ENCODE peak calls at places on chromosomes 2 and 18, in six cellular contexts. H is WTC11, Q is HFF-Myc, G is AG10803, M is GM20000, O is MM.1S. K is an unnamed sample.

GRCh38 chr18:33682436-33682835 is 104.4 kb downstream of the ASXL3 start:
- DNase-seq in M (no peak), G (no peak), O (no peak), Q (no peak), H (no peak), K (peak)

GRCh38 chr18:10061566-10061965 is 147.8 kb downstream of the VAPA start:
- DNase-seq in M (no peak), Q (no peak), G (no peak), H (no peak), O (no peak), K (no peak)

GRCh38 chr2:112795720-112796119 is 11.4 kb upstream of the IL1A start:
- DNase-seq in Q (no peak), H (no peak), M (no peak), G (no peak), O (no peak), K (peak)

GRCh38 chr2:196591621-196592022 is 47.9 kb upstream of the CCDC150 start:
- DNase-seq in G (no peak), H (no peak), O (no peak), Q (no peak), M (no peak), K (no peak)

GRCh38 chr2:86037141-86037794 is 68.4 kb downstream of the POLR1A start:
- DNase-seq in H (no peak), Q (peak), M (no peak), G (peak), O (peak), K (peak)

GRCh38 chr2:39673018-39673417 is 7.3 kb downstream of the TMEM178A start:
- DNase-seq in Q (no peak), G (no peak), M (no peak), O (no peak), H (no peak), K (no peak)

GRCh38 chr2:74099835-74100234 is 47.9 kb downstream of the BOLA3 start:
- DNase-seq in Q (no peak), M (no peak), O (no peak), H (no peak), G (no peak), K (no peak)

GRCh38 chr2:95262896-95263542 is 11.2 kb upstream of the PROM2 start:
- DNase-seq in M (no peak), G (no peak), O (no peak), H (no peak), Q (no peak), K (no peak)

GRCh38 chr2:231393149-231394131 is 2.1 kb upstream of the B3GNT7 start:
- DNase-seq in O (no peak), H (peak), G (no peak), Q (no peak), M (peak), K (peak)

GRCh38 chr2:43220229-43220981 is 6.0 kb downstream of the ZFP36L2 start:
- DNase-seq in G (peak), Q (no peak), H (no peak), O (peak), M (no peak), K (peak)

GRCh38 chr2:235856151-235856819 is 311.9 kb downstream of the GBX2 start:
- DNase-seq in Q (no peak), M (no peak), H (peak), G (no peak), O (no peak), K (no peak)

GRCh38 chr2:39153312-39153711 is 32.5 kb upstream of the SOS1 start:
- DNase-seq in H (no peak), M (no peak), G (peak), O (no peak), Q (no peak), K (no peak)

GRCh38 chr18:22230403-22231042 is 61.1 kb downstream of the GATA6 start:
- DNase-seq in M (no peak), H (no peak), G (peak), O (no peak), Q (no peak), K (no peak)

GRCh38 chr2:145265244-145265643 is 745.3 kb upstream of the ZEB2 start:
- DNase-seq in H (no peak), G (no peak), Q (no peak), O (no peak), M (no peak), K (no peak)

GRCh38 chr2:65364986-65365733 is 67.2 kb downstream of the SPRED2 start:
- DNase-seq in H (no peak), Q (no peak), M (no peak), O (no peak), G (no peak), K (peak)

GRCh38 chr2:16168506-16169264 is 228.3 kb downstream of the MYCN start:
- DNase-seq in O (no peak), G (no peak), H (no peak), M (no peak), Q (no peak), K (no peak)

GRCh38 chr2:30641765-30642341 is 165.4 kb downstream of the CAPN13 start:
- DNase-seq in M (no peak), H (no peak), G (no peak), O (no peak), Q (no peak), K (no peak)

GRCh38 chr2:216943109-216943508 is 83.2 kb upstream of the TNP1 start:
- DNase-seq in Q (no peak), M (no peak), O (no peak), H (no peak), G (no peak), K (no peak)

GRCh38 chr2:40716879-40717278 is 265.0 kb upstream of the SLC8A1 start:
- DNase-seq in G (peak), M (no peak), Q (peak), H (no peak), O (no peak), K (no peak)

GRCh38 chr2:167759531-167759930 is 487.9 kb downstream of the STK39 start:
- DNase-seq in H (peak), Q (no peak), O (no peak), G (no peak), M (no peak), K (no peak)

GRCh38 chr2:136117391-136117841 is 533 bp downstream of the CXCR4 start:
- DNase-seq in H (peak), Q (no peak), G (peak), O (peak), M (peak), K (peak)

GRCh38 chr18:36649205-36649604 is 179.6 kb downstream of the TPGS2 start:
- DNase-seq in M (no peak), G (no peak), H (no peak), O (no peak), Q (no peak), K (no peak)
- TF ChIP-seq CTCF in M (no peak), G (no peak), H (no peak), O (no peak), Q (no peak), K (no peak)

GRCh38 chr18:58302811-58303210 is 258.8 kb downstream of the NEDD4L start:
- DNase-seq in H (no peak), M (no peak), G (no peak), O (no peak), Q (no peak), K (no peak)
- TF ChIP-seq CTCF in H (no peak), M (no peak), G (no peak), O (no peak), Q (no peak), K (no peak)

DNA sequence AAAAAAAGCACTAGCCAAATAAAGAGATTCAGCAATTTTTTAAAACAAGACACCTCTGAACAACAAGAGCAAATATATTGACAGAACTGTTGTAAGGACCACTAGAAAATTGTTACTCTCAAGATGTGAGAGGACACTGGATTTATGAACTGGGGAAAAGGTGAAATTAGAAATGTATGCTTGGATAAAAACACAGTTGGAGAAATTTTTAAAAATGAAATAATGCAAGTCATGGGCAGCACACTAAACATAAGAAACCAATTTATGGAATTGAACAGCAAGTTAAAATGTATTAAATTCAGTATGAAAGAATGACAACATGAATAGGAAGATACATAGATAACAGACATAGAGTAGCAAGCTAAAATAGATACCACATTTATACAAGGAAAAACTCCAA is 377.4 kb downstream of the LRRTM4 start:
- DNase-seq in M (no peak), H (no peak), Q (no peak), O (no peak), G (no peak), K (no peak)
- TF ChIP-seq CTCF in M (no peak), H (no peak), Q (no peak), O (no peak), G (no peak), K (no peak)

GRCh38 chr18:34816183-34816582 is 106.1 kb downstream of the DTNA start:
- DNase-seq in O (no peak), H (no peak), G (no peak), Q (no peak), M (no peak), K (no peak)

GRCh38 chr18:34818069-34818468 is 108.0 kb downstream of the DTNA start:
- DNase-seq in H (no peak), G (no peak), O (no peak), M (no peak), Q (no peak), K (no peak)

GRCh38 chr18:34817636-34818035 is 107.5 kb downstream of the DTNA start:
- DNase-seq in H (no peak), O (no peak), M (no peak), Q (no peak), G (no peak), K (no peak)

GRCh38 chr18:34821669-34822210 is 111.6 kb downstream of the DTNA start:
- DNase-seq in H (no peak), O (no peak), Q (no peak), G (no peak), M (no peak), K (no peak)

DNA sequence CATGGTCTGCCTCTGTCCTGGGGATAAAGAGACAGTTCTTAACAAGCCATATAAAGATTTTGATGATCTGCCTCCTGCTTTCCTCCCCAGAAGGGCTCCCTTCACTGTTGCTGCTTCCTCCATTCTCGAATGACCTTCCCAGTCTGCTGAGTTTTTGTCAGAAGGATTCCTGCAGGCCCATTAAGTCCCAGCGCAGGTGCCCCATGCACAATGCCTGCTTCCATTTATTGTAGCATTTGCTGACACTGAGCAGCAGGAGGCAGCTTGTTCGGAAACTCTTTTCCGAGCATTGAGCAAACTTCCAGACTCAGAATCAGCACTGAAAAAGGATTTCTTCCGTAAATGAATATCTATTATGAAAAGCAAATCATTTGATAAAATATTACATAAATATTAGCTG is 110.3 kb downstream of the DTNA start:
- DNase-seq in M (no peak), Q (no peak), H (no peak), G (no peak), O (no peak), K (no peak)
- TF ChIP-seq CTCF in M (no peak), Q (no peak), H (no peak), G (no peak), O (no peak), K (no peak)

GRCh38 chr2:23545391-23545790 is 160.4 kb downstream of the KLHL29 start:
- DNase-seq in Q (no peak), M (no peak), G (peak), H (no peak), O (no peak), K (no peak)
- TF ChIP-seq CTCF in Q (no peak), M (no peak), G (no peak), H (no peak), O (no peak), K (no peak)

GRCh38 chr18:60003610-60004185 is 103.9 kb downstream of the PMAIP1 start:
- DNase-seq in Q (no peak), M (no peak), H (peak), O (no peak), G (no peak), K (no peak)
- TF ChIP-seq CTCF in Q (no peak), M (no peak), H (no peak), O (no peak), G (no peak), K (no peak)

GRCh38 chr2:108396845-108397244 is 19.1 kb downstream of the SULT1C4 start:
- DNase-seq in O (peak), G (peak), H (peak), M (no peak), Q (no peak), K (peak)
- TF ChIP-seq CTCF in O (peak), G (peak), H (no peak), M (no peak), Q (peak), K (peak)

DNA sequence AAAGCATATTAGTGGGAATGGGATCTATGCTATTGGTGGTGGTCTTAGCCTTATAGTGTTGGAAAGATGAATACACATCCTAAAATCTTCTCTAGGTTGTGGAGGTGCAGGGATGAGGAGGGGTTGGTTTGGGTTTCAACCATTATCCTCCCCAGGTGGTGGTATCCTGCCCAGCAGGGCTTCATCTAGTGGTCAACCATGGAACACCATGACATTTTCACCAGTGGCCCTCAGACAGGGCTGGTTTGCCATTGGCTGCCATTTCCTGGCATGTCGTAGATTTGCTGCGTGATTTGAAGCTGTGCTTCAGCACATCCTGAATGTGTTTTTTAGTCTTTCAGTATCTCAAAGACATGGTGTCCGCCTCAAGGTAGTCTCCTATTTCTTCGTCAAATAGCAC is 391.2 kb upstream of the HNRNPA3 start:
- DNase-seq in O (no peak), H (no peak), M (no peak), Q (no peak), G (no peak), K (no peak)
- TF ChIP-seq CTCF in O (peak), H (no peak), M (no peak), Q (no peak), G (no peak), K (no peak)

GRCh38 chr2:20674974-20675679 is 8.2 kb downstream of the GDF7 start:
- DNase-seq in G (peak), H (no peak), O (no peak), Q (no peak), M (no peak), K (no peak)

GRCh38 chr2:20676353-20677215 is 9.6 kb downstream of the GDF7 start:
- DNase-seq in O (peak), Q (no peak), H (no peak), G (no peak), M (no peak), K (peak)

GRCh38 chr2:20675701-20676352 is 8.9 kb downstream of the GDF7 start:
- DNase-seq in M (no peak), G (no peak), H (peak), O (peak), Q (no peak), K (peak)

GRCh38 chr2:20678751-20679150 is 11.8 kb downstream of the GDF7 start:
- DNase-seq in G (no peak), Q (no peak), M (no peak), H (no peak), O (peak), K (no peak)

DNA sequence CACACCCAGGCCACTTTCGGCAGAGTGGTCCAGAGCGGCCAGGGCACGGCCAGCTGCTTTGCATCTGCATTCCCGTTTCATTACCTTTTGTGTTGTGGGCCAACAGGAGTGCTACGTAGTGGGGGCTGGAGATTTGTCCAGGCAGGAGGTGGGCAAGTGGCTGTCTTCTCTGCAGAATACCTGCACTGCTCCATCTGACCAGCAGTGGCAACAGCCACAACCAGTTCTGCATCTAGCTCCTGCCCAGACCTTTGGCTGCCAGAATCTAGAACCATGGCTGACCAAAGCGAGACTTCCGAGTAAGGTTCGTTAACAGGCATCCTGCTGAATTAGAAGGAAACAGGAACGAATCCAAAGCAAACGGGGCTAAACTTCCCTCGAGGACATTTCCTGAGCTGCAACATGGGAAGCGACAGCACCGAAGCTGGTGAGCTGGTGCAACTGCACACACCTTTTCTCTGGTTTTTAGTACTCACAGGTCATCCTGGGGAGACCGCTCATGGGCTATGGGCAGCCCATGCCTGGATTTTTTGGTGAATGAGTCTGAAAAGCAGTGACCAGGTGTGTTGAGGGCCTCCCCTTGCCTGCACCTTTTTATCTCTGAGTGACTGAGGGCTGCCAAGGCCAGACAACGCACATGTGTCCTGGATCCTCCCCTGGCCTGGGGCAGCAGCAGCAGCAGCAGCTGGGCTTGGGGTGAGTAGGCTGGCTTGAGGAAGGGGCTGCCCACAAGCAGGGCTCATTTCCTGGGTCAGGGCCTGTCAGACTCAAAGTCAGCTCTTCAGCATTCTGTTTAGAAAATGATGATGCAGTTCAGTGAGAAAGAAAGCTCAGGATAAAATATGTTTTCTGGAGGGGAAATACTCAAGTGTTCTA is 10.6 kb downstream of the GDF7 start:
- DNase-seq in H (no peak), G (no peak), M (no peak), O (peak), Q (no peak), K (peak)
- TF ChIP-seq CTCF in H (peak), G (no peak), M (no peak), O (peak), Q (no peak), K (peak)